ENCODE peak calls at places on chromosomes 12 and 14, in ten cellular contexts. V is fibroblast of the aortic adventitia; R is epithelial cell of esophagus; G is CD14-positive monocyte; C is Calu3; N is CD4-positive, alpha-beta T cell; Q is AG09319; M is CD8-positive, alpha-beta T cell; I is K562; K is fibroblast of lung. Z is an unnamed sample.

GRCh38 chr12:6450869-6451347 is 934 bp upstream of the TAPBPL start:
- DNase-seq in M (no peak), K (no peak), V (no peak), N (no peak), G (no peak), C (no peak), Q (no peak), R (no peak), I (no peak), Z (no peak)

GRCh38 chr12:788288-788687 is 35.9 kb downstream of the WNK1 start:
- DNase-seq in C (no peak), V (no peak), R (no peak), M (no peak), N (no peak), K (no peak), G (no peak), Q (no peak), I (no peak), Z (no peak)

GRCh38 chr14:64761441-64762043 is 57.3 kb downstream of the PLEKHG3 start:
- DNase-seq in Q (no peak), M (no peak), V (no peak), I (no peak), C (peak), N (no peak), G (no peak), K (no peak), R (no peak), Z (no peak)

GRCh38 chr12:110314308-110314707 is 33.3 kb downstream of the ATP2A2 start:
- DNase-seq in M (no peak), K (peak), Q (no peak), C (no peak), I (no peak), V (peak), G (no peak), N (no peak), R (peak), Z (no peak)

GRCh38 chr14:76908834-76909233 is 82.6 kb downstream of the LRRC74A start:
- DNase-seq in C (no peak), G (peak), M (peak), N (peak), V (no peak), K (no peak), I (no peak), R (no peak), Q (no peak), Z (no peak)

GRCh38 chr12:49279706-49280159 is 14.9 kb downstream of the TUBA1C start:
- DNase-seq in G (no peak), V (no peak), R (peak), Q (no peak), K (peak), I (no peak), M (no peak), N (no peak), C (no peak), Z (no peak)

GRCh38 chr12:81252228-81252627 is 174.3 kb downstream of the ACSS3 start:
- DNase-seq in M (no peak), C (no peak), R (no peak), G (no peak), V (no peak), I (no peak), K (no peak), Q (no peak), N (no peak), Z (no peak)

GRCh38 chr12:92871121-92871520 is 58.0 kb downstream of the EEA1 start:
- DNase-seq in V (no peak), G (no peak), Q (peak), M (no peak), K (no peak), I (no peak), C (no peak), N (no peak), R (no peak), Z (no peak)

GRCh38 chr14:87901196-87901595 is 91.8 kb downstream of the GALC start:
- DNase-seq in G (no peak), Q (no peak), N (no peak), M (no peak), I (no peak), V (peak), K (peak), C (no peak), R (no peak), Z (no peak)

GRCh38 chr14:103385153-103385993 is at the start of gene MARK3:
- DNase-seq in N (peak), M (peak), Q (peak), G (peak), I (peak), R (peak), K (peak), C (peak), V (peak), Z (peak)

GRCh38 chr12:98418357-98419075 is 96.9 kb upstream of the TMPO start:
- DNase-seq in V (peak), I (peak), G (no peak), K (peak), M (no peak), N (no peak), R (peak), Q (peak), C (peak), Z (no peak)

GRCh38 chr12:42684171-42685071 is 94.9 kb upstream of the PRICKLE1 start:
- DNase-seq in M (no peak), Q (no peak), I (no peak), N (no peak), C (no peak), K (peak), V (no peak), G (no peak), R (peak), Z (no peak)

GRCh38 chr12:17992002-17992656 is 97.9 kb downstream of the RERGL start:
- DNase-seq in I (peak), C (peak), K (peak), V (peak), N (no peak), R (peak), G (no peak), Q (no peak), M (no peak), Z (peak)
- TF ChIP-seq CTCF in I (peak), C (peak), K (peak), V (peak), N (peak), R (peak), G (peak), Q (peak), M (no peak), Z (peak)

DNA sequence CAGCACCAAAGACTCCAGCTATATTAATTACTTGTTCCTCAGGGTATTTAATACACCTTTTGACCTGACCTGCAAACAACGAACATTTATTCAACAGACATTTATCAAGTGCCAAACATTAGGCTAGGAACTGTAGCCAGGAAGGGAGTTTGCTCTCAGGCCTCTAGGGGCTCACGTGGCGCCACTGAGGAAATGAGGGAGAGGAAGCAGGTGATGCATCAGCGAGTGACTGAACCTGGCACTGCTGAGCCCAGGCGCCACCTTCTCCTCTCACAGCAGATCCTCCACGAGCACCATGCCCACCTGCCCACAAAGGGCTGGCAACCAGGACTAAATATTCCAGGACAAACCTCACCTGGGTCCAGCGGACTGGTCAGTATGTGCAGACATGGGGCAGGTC is 50.2 kb downstream of the SETD3 start:
- DNase-seq in N (no peak), R (peak), I (peak), M (no peak), G (no peak), C (peak), V (no peak), K (no peak), Q (no peak), Z (peak)
- TF ChIP-seq CTCF in N (no peak), R (peak), I (no peak), M (no peak), G (no peak), C (no peak), V (peak), K (peak), Q (no peak), Z (peak)

GRCh38 chr14:79783061-79783460 is 428.2 kb downstream of the DIO2 start:
- DNase-seq in N (no peak), G (no peak), I (no peak), C (no peak), M (no peak), K (no peak), V (no peak), Q (no peak), R (no peak), Z (no peak)
- TF ChIP-seq CTCF in N (no peak), G (no peak), I (no peak), C (no peak), M (no peak), K (no peak), V (no peak), Q (no peak), R (no peak), Z (no peak)

DNA sequence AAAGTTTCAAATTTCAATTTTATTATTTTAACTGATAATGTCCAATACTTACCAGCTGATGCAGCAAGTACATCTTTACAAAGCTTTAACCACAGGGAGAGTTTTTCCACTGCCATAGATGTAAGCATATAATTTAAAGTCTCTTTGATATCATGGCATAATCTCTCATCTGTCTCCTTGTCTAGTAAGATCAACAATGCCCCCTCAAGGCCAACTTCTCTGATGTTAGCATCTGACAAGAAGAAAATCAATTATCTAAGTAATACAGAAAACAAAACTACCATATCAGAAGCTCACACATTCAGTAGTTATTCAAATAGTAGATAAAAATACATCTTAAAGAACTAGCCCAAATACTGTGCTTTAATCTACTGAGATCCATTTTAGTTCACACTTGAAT is 94.2 kb downstream of the HEATR5A start:
- DNase-seq in N (no peak), C (peak), G (no peak), Q (no peak), V (peak), I (no peak), K (peak), R (peak), M (no peak), Z (no peak)
- TF ChIP-seq CTCF in N (peak), C (no peak), G (no peak), Q (peak), V (no peak), I (no peak), K (peak), R (peak), M (no peak), Z (no peak)

GRCh38 chr12:65788912-65789311 is 35.4 kb upstream of the HMGA2 start:
- DNase-seq in R (no peak), C (no peak), Q (no peak), I (no peak), N (no peak), K (no peak), M (no peak), V (no peak), G (no peak), Z (no peak)
- TF ChIP-seq CTCF in R (no peak), C (no peak), Q (no peak), I (no peak), N (no peak), K (no peak), M (no peak), V (no peak), G (no peak), Z (no peak)

GRCh38 chr14:90256354-90257131 is at the start of gene PSMC1:
- DNase-seq in R (peak), K (peak), G (peak), V (peak), C (peak), N (peak), M (peak), I (peak), Q (peak), Z (peak)
- TF ChIP-seq CTCF in R (no peak), K (no peak), G (no peak), V (no peak), C (no peak), N (no peak), M (no peak), I (no peak), Q (no peak), Z (no peak)